ENCODE peak calls at places on chromosomes 3 and 15, in five cellular contexts. P, U, J, K and V are unnamed samples.

GRCh38 chr3:122519693-122520092 is 5.0 kb upstream of the KPNA1 start:
- DNase-seq in P (no peak), U (no peak), J (no peak), K (no peak), V (no peak)

GRCh38 chr3:42778644-42779043 is 5.6 kb upstream of the CCDC13 start:
- DNase-seq in P (no peak), U (no peak), J (peak), K (no peak), V (no peak)

GRCh38 chr3:161273589-161274218 is 52.6 kb downstream of the NMD3 start:
- DNase-seq in P (no peak), U (no peak), J (peak), K (no peak), V (no peak)

GRCh38 chr3:46864051-46864881 is 1.0 kb upstream of the MYL3 start:
- DNase-seq in P (no peak), U (peak), J (no peak), K (peak), V (peak)

GRCh38 chr3:133277813-133278212 is 122.0 kb upstream of the BFSP2 start:
- DNase-seq in P (no peak), U (no peak), J (no peak), K (no peak), V (no peak)

GRCh38 chr3:120450261-120450913 is 405 bp downstream of the FSTL1 start:
- DNase-seq in P (peak), U (peak), J (peak), K (peak), V (peak)

GRCh38 chr3:77370413-77370812 is 330.5 kb downstream of the ROBO2 start:
- DNase-seq in P (no peak), U (no peak), J (no peak), K (no peak), V (peak)

GRCh38 chr15:82132742-82133141 is 86.9 kb upstream of the MEX3B start:
- DNase-seq in P (peak), U (no peak), J (no peak), K (no peak), V (no peak)

GRCh38 chr15:48887144-48887543 is 9.2 kb downstream of the EID1 start:
- DNase-seq in P (no peak), U (no peak), J (no peak), K (no peak), V (no peak)

GRCh38 chr3:25155696-25156471 is 272.2 kb upstream of the RARB start:
- DNase-seq in P (no peak), U (no peak), J (no peak), K (no peak), V (no peak)

GRCh38 chr3:31361391-31362273 is 171.1 kb upstream of the STT3B start:
- DNase-seq in P (no peak), U (no peak), J (no peak), K (no peak), V (no peak)

GRCh38 chr3:139087621-139088020 is 42.9 kb upstream of the PRR23C start:
- DNase-seq in P (no peak), U (no peak), J (no peak), K (no peak), V (no peak)

GRCh38 chr3:171967932-171968678 is 71.3 kb upstream of the FNDC3B start:
- DNase-seq in P (no peak), U (no peak), J (no peak), K (no peak), V (no peak)

GRCh38 chr3:129623447-129624118 is 17.1 kb upstream of the PLXND1 start:
- DNase-seq in P (no peak), U (peak), J (no peak), K (peak), V (peak)

GRCh38 chr3:34107669-34108068 is 309.2 kb downstream of the PDCD6IP start:
- DNase-seq in P (no peak), U (no peak), J (no peak), K (no peak), V (no peak)

GRCh38 chr15:81108427-81108826 is 25.6 kb upstream of the CFAP161 start:
- DNase-seq in P (no peak), U (no peak), J (no peak), K (no peak), V (no peak)

GRCh38 chr15:88568589-88568988 is 22.1 kb upstream of the DET1 start:
- DNase-seq in P (no peak), U (no peak), J (no peak), K (no peak), V (no peak)

GRCh38 chr15:84929795-84930371 is 45.4 kb downstream of the SLC28A1 start:
- DNase-seq in P (peak), U (peak), J (no peak), K (no peak), V (no peak)

GRCh38 chr3:155391583-155391982 is 98.1 kb upstream of the STRIT1 start:
- DNase-seq in P (peak), U (no peak), J (peak), K (peak), V (peak)

GRCh38 chr15:70435369-70435768 is 328.0 kb downstream of the UACA start:
- DNase-seq in P (no peak), U (no peak), J (no peak), K (no peak), V (no peak)

GRCh38 chr3:96266395-96267187 is 547.8 kb upstream of the EPHA6 start:
- DNase-seq in P (no peak), U (no peak), J (no peak), K (no peak), V (no peak)

GRCh38 chr15:99969261-99969960 is 236.2 kb upstream of the LYSMD4 start:
- DNase-seq in P (no peak), U (no peak), J (no peak), K (no peak), V (peak)

GRCh38 chr15:67178569-67179210 is 75.8 kb downstream of the AAGAB start:
- DNase-seq in P (no peak), U (no peak), J (no peak), K (peak), V (no peak)

GRCh38 chr3:48364840-48365239 is 7.2 kb upstream of the FBXW12 start:
- DNase-seq in P (no peak), U (no peak), J (no peak), K (no peak), V (no peak)

GRCh38 chr15:74174966-74175270 is 1.4 kb downstream of the ISLR start:
- DNase-seq in P (no peak), U (no peak), J (no peak), K (no peak), V (peak)

GRCh38 chr3:164453695-164454094 is 624.6 kb downstream of the SI start:
- DNase-seq in P (no peak), U (no peak), J (no peak), K (no peak), V (no peak)

GRCh38 chr3:156332304-156332703 is 211.9 kb downstream of the KCNAB1 start:
- DNase-seq in P (no peak), U (no peak), J (no peak), K (no peak), V (no peak)

GRCh38 chr3:40885423-40885822 is 313.9 kb upstream of the CTNNB1 start:
- DNase-seq in P (no peak), U (no peak), J (no peak), K (peak), V (peak)

GRCh38 chr15:74497584-74497983 is 36.6 kb upstream of the UBL7 start:
- DNase-seq in P (no peak), U (no peak), J (no peak), K (no peak), V (no peak)

GRCh38 chr15:84910928-84911623 is 26.6 kb downstream of the SLC28A1 start:
- DNase-seq in P (no peak), U (no peak), J (no peak), K (no peak), V (no peak)

GRCh38 chr15:58110999-58111717 is 27.0 kb upstream of the AQP9 start:
- DNase-seq in P (no peak), U (no peak), J (no peak), K (no peak), V (no peak)

GRCh38 chr15:61621146-61621545 is 392.0 kb upstream of the RORA start:
- DNase-seq in P (no peak), U (peak), J (no peak), K (no peak), V (no peak)
- TF ChIP-seq CTCF in P (peak), U (peak), J (peak), K (peak), V (peak)

DNA sequence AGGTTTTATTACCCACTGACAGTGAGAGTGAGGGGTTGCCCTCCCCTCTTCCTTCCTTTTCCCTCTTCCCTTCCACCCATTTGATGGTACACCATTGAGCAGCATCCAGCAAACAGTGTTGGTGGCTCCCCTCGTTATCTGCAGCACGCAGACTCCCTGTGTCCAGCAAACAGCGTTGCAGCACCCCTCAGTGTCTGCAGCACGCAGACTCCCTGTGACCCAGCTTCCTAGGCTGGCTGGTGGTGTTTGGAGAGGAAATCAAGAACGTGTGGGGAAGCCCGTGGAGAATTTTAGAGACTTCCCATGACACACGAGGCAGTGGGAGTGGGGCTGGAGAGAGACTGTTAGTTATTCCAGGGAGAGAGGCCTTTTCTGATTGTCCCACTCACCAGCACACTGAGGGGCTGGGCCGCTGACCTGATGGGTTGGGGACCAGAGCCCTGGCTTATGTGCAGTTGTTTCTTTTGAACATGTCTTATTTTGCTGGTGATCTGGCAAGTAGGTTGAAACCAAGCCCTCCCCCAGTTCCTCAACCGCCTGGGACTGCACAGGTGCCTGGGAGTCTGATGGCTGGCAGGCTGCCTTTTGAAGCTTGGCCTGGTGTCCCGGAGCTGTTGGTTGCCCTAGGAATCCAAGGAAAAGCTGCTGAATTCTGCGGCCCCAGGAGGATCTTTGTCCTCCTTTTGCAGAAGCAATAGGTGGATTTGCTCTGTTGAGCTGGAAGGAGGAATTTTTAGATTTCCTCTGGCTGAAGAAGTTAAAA is 18.9 kb downstream of the APBA2 start:
- DNase-seq in P (no peak), U (no peak), J (no peak), K (no peak), V (peak)
- TF ChIP-seq POLR2A in P (no peak), U (no peak), J (no peak), K (no peak), V (no peak)

DNA sequence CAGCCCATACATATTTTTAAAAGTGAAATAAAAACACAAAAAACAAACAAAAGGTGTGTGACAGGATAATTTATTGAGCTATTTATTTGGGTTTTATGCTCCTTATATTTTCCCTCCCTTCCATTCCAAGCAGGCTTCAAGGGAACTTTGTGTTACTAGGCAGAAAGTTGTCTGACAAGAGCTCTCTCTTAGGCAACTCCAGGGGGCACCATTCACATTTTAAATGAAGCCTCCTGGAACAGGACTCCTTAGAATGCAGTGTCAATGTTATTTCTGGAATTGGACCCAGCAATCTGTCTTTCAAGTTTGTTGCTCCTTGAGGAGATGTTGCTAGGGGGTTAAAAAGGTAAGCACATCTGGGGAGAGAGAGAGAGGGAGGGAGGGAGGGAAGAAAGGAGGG is 5.4 kb upstream of the RFX7 start:
- DNase-seq in P (no peak), U (no peak), J (no peak), K (no peak), V (no peak)
- TF ChIP-seq CTCF in P (peak), U (peak), J (no peak), K (peak), V (no peak)

GRCh38 chr3:13681931-13682330 is 133.0 kb downstream of the FBLN2 start:
- DNase-seq in P (no peak), U (no peak), J (no peak), K (no peak), V (no peak)
- TF ChIP-seq POLR2A in P (no peak), U (no peak), J (no peak), K (no peak), V (no peak)

GRCh38 chr3:170391108-170391507 is 27.6 kb upstream of the CLDN11 start:
- DNase-seq in P (no peak), U (no peak), J (no peak), K (no peak), V (no peak)

GRCh38 chr3:170386468-170386867 is 29.0 kb downstream of the SKIL start:
- DNase-seq in P (no peak), U (no peak), J (no peak), K (no peak), V (no peak)

GRCh38 chr3:170383567-170383966 is 26.1 kb downstream of the SKIL start:
- DNase-seq in P (no peak), U (no peak), J (no peak), K (no peak), V (no peak)

DNA sequence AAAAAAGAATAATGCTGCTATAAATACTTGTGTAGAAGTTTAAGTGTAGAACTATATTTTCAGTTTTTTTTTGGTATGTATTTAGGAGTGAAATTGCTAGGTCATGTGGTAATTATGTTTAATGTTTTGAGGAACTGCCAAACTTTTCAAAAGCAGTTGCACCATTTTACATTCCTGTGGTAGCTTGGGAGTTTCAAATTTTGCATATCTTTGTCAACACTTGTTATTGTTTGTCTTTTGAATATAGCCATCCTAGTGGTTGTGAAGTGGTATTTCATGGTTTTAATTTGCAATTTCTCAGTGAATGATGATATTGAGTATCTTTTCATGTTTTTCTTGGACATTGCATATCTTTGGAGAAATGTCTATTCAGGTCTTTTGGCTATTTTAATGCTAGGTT is 30.4 kb downstream of the SKIL start:
- DNase-seq in P (no peak), U (no peak), J (no peak), K (no peak), V (no peak)
- TF ChIP-seq CTCF in P (no peak), U (no peak), J (no peak), K (no peak), V (no peak)

DNA sequence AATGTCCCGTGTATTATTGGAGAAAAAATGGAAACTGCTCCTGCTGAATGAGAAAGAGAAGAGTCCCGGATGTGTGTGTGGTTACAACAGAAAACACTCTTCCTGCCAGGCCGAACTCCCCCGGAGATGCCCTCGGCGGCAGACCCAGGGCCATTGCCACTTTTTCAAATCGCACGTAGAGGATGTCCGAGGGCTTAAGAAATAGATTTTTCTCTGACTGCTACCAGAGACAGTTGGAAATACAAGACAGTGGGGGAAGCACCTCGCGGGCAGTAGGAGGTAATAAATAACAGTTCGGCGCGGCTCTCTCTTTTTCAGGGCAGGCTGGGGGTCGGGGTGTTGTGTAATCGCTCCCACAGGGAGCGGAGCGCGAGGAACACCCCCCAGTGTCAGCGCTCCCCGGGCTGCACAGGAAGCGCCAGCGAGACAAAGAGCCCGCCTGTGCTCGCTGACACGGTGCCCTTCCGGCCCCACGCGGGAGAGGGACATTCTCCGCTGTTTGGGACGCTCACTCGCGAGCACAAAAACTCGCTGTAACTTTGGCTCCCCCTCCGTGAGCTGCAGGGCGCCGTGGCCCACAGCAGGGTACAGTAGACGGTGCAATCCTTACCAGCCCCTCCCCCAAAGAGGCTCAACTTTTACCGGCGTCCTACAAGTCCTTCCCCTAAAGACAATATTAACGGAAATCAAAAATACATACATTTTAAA is 1.1 kb downstream of the VGLL4 start:
- DNase-seq in P (peak), U (peak), J (peak), K (peak), V (peak)
- TF ChIP-seq POLR2A in P (peak), U (peak), J (peak), K (peak), V (peak)

DNA sequence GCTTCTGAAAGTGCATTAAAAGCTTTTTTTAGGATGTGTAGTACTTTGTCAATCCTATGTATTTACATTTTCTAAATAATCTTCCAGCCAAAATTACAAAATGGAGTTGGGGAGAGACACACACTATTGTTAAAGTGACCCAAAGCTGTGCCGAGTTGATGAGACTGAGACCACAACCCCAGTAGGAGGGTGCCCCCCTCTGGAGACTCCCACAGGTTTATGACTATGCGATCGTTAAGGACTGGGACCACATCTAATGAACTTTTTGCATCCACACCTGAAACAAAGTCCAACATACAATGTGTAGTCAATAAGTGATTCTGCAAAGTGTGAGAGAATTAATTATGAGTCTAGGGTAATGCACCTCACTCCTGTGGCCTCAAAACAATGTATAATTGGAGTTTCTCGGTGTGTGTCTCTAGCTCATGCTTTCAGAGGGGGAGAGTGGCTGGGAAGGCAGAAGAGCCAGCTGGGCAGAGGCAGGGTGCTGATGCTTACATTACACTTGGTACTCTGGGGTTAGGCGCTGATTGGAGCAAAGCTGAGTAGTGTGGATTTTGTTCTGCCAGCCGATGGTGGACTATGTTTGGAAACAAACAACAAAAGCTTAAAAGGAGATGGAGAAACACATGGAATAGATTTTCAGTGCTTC is 102.8 kb downstream of the KCNH8 start:
- DNase-seq in P (no peak), U (no peak), J (no peak), K (no peak), V (no peak)
- TF ChIP-seq CTCF in P (no peak), U (no peak), J (no peak), K (no peak), V (no peak)

GRCh38 chr15:25811481-25811906 is 51.6 kb downstream of the ATP10A start:
- DNase-seq in P (no peak), U (no peak), J (no peak), K (no peak), V (no peak)
- TF ChIP-seq POLR2A in P (no peak), U (no peak), J (no peak), K (no peak), V (no peak)

GRCh38 chr3:136249593-136250225 is 431 bp upstream of the PCCB start:
- DNase-seq in P (no peak), U (no peak), J (no peak), K (no peak), V (no peak)

GRCh38 chr3:136251511-136251910 is 1.4 kb downstream of the PCCB start:
- DNase-seq in P (no peak), U (no peak), J (peak), K (no peak), V (no peak)

GRCh38 chr3:136249091-136249490 is 1.0 kb upstream of the PCCB start:
- DNase-seq in P (no peak), U (no peak), J (no peak), K (no peak), V (no peak)

GRCh38 chr3:136250226-136250861 is at the start of gene PCCB:
- DNase-seq in P (peak), U (peak), J (peak), K (peak), V (peak)

GRCh38 chr3:136250862-136251460 is 821 bp downstream of the PCCB start:
- DNase-seq in P (no peak), U (peak), J (peak), K (peak), V (peak)
- TF ChIP-seq CTCF in P (no peak), U (peak), J (no peak), K (peak), V (no peak)

GRCh38 chr3:65728138-65728537 is 310.6 kb downstream of the MAGI1 start:
- DNase-seq in P (no peak), U (no peak), J (no peak), K (no peak), V (no peak)

GRCh38 chr3:65729553-65729952 is 309.2 kb downstream of the MAGI1 start:
- DNase-seq in P (no peak), U (no peak), J (peak), K (no peak), V (no peak)

GRCh38 chr3:65729973-65730372 is 308.7 kb downstream of the MAGI1 start:
- DNase-seq in P (no peak), U (no peak), J (no peak), K (no peak), V (no peak)

GRCh38 chr3:65732060-65732933 is 306.4 kb downstream of the MAGI1 start:
- DNase-seq in P (peak), U (no peak), J (peak), K (no peak), V (no peak)

DNA sequence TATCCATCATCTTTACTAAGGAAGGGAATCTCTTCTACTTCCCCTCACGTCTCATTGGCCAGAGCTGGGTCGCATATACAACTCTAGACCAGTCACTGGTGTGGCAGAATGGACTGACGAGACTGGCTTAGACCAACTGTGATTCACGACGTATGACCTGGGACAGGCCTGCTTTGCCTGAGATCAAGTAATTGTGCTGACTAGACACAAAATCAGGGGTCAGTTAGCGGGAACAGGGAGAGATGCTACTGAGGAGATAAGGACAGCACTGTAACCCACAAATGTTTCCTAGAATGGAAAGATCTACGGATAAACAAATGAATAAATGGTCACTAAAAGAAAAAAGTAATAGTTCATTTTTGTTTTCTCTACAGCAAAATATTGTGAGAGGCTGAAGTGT is 308.3 kb downstream of the MAGI1 start:
- DNase-seq in P (no peak), U (no peak), J (no peak), K (no peak), V (no peak)
- TF ChIP-seq POLR2A in P (no peak), U (no peak), J (no peak), K (no peak), V (no peak)